ENCODE peak calls at places on chromosomes 6 and 20, in seven cellular contexts. K is activated T-helper 2 cell treated with anti-CD3 and anti-CD28 coated beads, Interferon-gamma antibody, Interleukin-2, Interleukin-4, amounts not matched to agents 10 μg/mL and 5 μg/mL and 100 μg/mL, durations not matched to agents 14 hours and 24 hours and 36 hours; V is LHCN-M2; N is RKO; S is NCI-H1417 treated with DMSO at 0.1 percent for 48 hours; Q is NCI-H748 treated with DMSO at 0.1 percent for 48 hours; O is hippocampal formation. P is an unnamed sample.

GRCh38 chr6:15901141-15902115 is 227.5 kb upstream of the MYLIP start:
- DNase-seq in K (peak; percentile 64), V (no peak), N (no peak), S (no peak), Q (no peak), O (no peak), P (no peak)

GRCh38 chr6:16239090-16239797 is 857 bp downstream of the GMPR start:
- DNase-seq in K (no peak), V (peak; percentile 51), N (peak; percentile 27), S (no peak), Q (peak; percentile 56), O (no peak), P (no peak)

GRCh38 chr20:12673352-12673751 is 335.4 kb upstream of the SPTLC3 start:
- DNase-seq in K (no peak), V (no peak), N (no peak), S (no peak), Q (no peak), O (no peak), P (no peak)

GRCh38 chr6:113585246-113585645 is 271.9 kb upstream of the MARCKS start:
- DNase-seq in K (no peak), V (no peak), N (no peak), S (no peak), Q (no peak), O (no peak), P (no peak)

GRCh38 chr6:16375828-16376227 is 137.4 kb downstream of the GMPR start:
- DNase-seq in K (no peak), V (no peak), N (no peak), S (no peak), Q (no peak), O (no peak), P (no peak)

GRCh38 chr20:10276886-10277580 is 58.4 kb downstream of the SNAP25 start:
- DNase-seq in K (no peak), V (no peak), N (no peak), S (no peak), Q (no peak), O (no peak), P (no peak)

GRCh38 chr20:50085146-50085480 is 27.8 kb downstream of the UBE2V1 start:
- DNase-seq in K (no peak), V (no peak), N (no peak), S (no peak), Q (no peak), O (no peak), P (no peak)

GRCh38 chr6:28522594-28523557 is 2.8 kb upstream of the GPX5 start:
- DNase-seq in K (peak; percentile 33), V (no peak), N (no peak), S (no peak), Q (no peak), O (no peak), P (no peak)

GRCh38 chr6:16337280-16337975 is 99.0 kb downstream of the GMPR start:
- DNase-seq in K (no peak), V (peak; percentile 92), N (no peak), S (no peak), Q (no peak), O (no peak), P (no peak)

GRCh38 chr20:24095753-24096152 is 107.2 kb upstream of the GGTLC1 start:
- DNase-seq in K (no peak), V (no peak), N (no peak), S (no peak), Q (no peak), O (no peak), P (no peak)

GRCh38 chr20:62876441-62876825 is 14.8 kb upstream of the TCFL5 start:
- DNase-seq in K (no peak), V (no peak), N (no peak), S (no peak), Q (no peak), O (no peak), P (no peak)

GRCh38 chr20:9409981-9410380 is 104.4 kb upstream of the LAMP5 start:
- DNase-seq in K (no peak), V (peak; percentile 91), N (peak; percentile 45), S (no peak), Q (no peak), O (no peak), P (peak; percentile 52)

GRCh38 chr6:155400022-155400965 is 55.3 kb downstream of the NOX3 start:
- DNase-seq in K (no peak), V (no peak), N (no peak), S (no peak), Q (no peak), O (peak; percentile 19), P (no peak)

GRCh38 chr20:59014680-59015389 is 4.4 kb upstream of the TUBB1 start:
- DNase-seq in K (no peak), V (no peak), N (no peak), S (no peak), Q (no peak), O (no peak), P (no peak)

GRCh38 chr20:50348118-50348517 is 157.5 kb downstream of the CEBPB start:
- DNase-seq in K (no peak), V (no peak), N (no peak), S (no peak), Q (no peak), O (peak; percentile 13), P (no peak)

GRCh38 chr6:90219168-90219985 is 77.3 kb downstream of the BACH2 start:
- DNase-seq in K (no peak), V (peak; percentile 48), N (no peak), S (no peak), Q (no peak), O (peak; percentile 73), P (no peak)

GRCh38 chr20:36645998-36646397 is at the start of gene SLA2:
- DNase-seq in K (peak; percentile 60), V (no peak), N (no peak), S (no peak), Q (no peak), O (no peak), P (no peak)

GRCh38 chr6:20875369-20875963 is 341.2 kb downstream of the CDKAL1 start:
- DNase-seq in K (no peak), V (peak; percentile 53), N (no peak), S (peak; percentile 51), Q (peak; percentile 76), O (no peak), P (peak; percentile 33)